ENCODE peak calls at places on chromosomes 7 and 10, in six cellular contexts. One of them, this sample, is unnamed.

GRCh38 chr7:148982596-148983219 is 45.6 kb downstream of the PDIA4 start:
- ATAC-seq in upper lobe of left lung: no peak
- ATAC-seq in K562: no peak
- ATAC-seq in HCT116: no peak
- ATAC-seq in GM12878: no peak
- ATAC-seq in HepG2: peak; percentile 20
- ATAC-seq in this sample: no peak

GRCh38 chr10:30353851-30354250 is 4.8 kb upstream of the MTPAP start:
- ATAC-seq in GM12878: no peak
- ATAC-seq in upper lobe of left lung: no peak
- ATAC-seq in HCT116: no peak
- ATAC-seq in K562: no peak
- ATAC-seq in HepG2: no peak
- ATAC-seq in this sample: no peak

GRCh38 chr7:128810997-128811396 is 19.2 kb upstream of the FLNC start:
- ATAC-seq in K562: no peak
- ATAC-seq in upper lobe of left lung: no peak
- ATAC-seq in HepG2: no peak
- ATAC-seq in HCT116: no peak
- ATAC-seq in GM12878: no peak
- ATAC-seq in this sample: no peak

GRCh38 chr7:7177044-7177517 is 5.3 kb upstream of the C1GALT1 start:
- ATAC-seq in K562: no peak
- ATAC-seq in upper lobe of left lung: no peak
- ATAC-seq in GM12878: no peak
- ATAC-seq in HCT116: peak; percentile 79
- ATAC-seq in HepG2: peak; percentile 92
- ATAC-seq in this sample: no peak

GRCh38 chr7:120865191-120865976 is 7.4 kb upstream of the TSPAN12 start:
- ATAC-seq in HCT116: no peak
- ATAC-seq in HepG2: no peak
- ATAC-seq in upper lobe of left lung: no peak
- ATAC-seq in K562: no peak
- ATAC-seq in GM12878: peak; percentile 18
- ATAC-seq in this sample: no peak

GRCh38 chr10:103824281-103824680 is 31.1 kb downstream of the SH3PXD2A start:
- ATAC-seq in HepG2: no peak
- ATAC-seq in HCT116: no peak
- ATAC-seq in K562: no peak
- ATAC-seq in GM12878: no peak
- ATAC-seq in upper lobe of left lung: no peak
- ATAC-seq in this sample: no peak

GRCh38 chr7:87231715-87232114 is 12.2 kb upstream of the TMEM243 start:
- ATAC-seq in HCT116: no peak
- ATAC-seq in K562: no peak
- ATAC-seq in upper lobe of left lung: no peak
- ATAC-seq in HepG2: no peak
- ATAC-seq in GM12878: no peak
- ATAC-seq in this sample: no peak

GRCh38 chr10:121792198-121792597 is 135.6 kb downstream of the ATE1 start:
- ATAC-seq in K562: peak; percentile 54
- ATAC-seq in HepG2: no peak
- ATAC-seq in HCT116: no peak
- ATAC-seq in GM12878: no peak
- ATAC-seq in upper lobe of left lung: no peak
- ATAC-seq in this sample: no peak

GRCh38 chr7:6640246-6640721 is 3.2 kb downstream of the ZNF316 start:
- ATAC-seq in upper lobe of left lung: peak; percentile 32
- ATAC-seq in GM12878: no peak
- ATAC-seq in HCT116: peak; percentile 38
- ATAC-seq in K562: peak; percentile 89
- ATAC-seq in HepG2: no peak
- ATAC-seq in this sample: peak; percentile 29

GRCh38 chr7:91243591-91244368 is 20.5 kb upstream of the FZD1 start:
- ATAC-seq in HepG2: no peak
- ATAC-seq in K562: no peak
- ATAC-seq in upper lobe of left lung: no peak
- ATAC-seq in GM12878: no peak
- ATAC-seq in HCT116: no peak
- ATAC-seq in this sample: no peak

GRCh38 chr10:69240455-69240854 is 20.3 kb downstream of the HKDC1 start:
- ATAC-seq in HepG2: no peak
- ATAC-seq in K562: no peak
- ATAC-seq in GM12878: no peak
- ATAC-seq in HCT116: no peak
- ATAC-seq in upper lobe of left lung: no peak
- ATAC-seq in this sample: no peak

GRCh38 chr10:119834188-119834587 is 38.5 kb downstream of the MCMBP start:
- ATAC-seq in upper lobe of left lung: no peak
- ATAC-seq in HCT116: no peak
- ATAC-seq in K562: peak; percentile 61
- ATAC-seq in GM12878: peak; percentile 67
- ATAC-seq in HepG2: no peak
- ATAC-seq in this sample: no peak

GRCh38 chr7:122847871-122848473 is 38.3 kb downstream of the CADPS2 start:
- ATAC-seq in upper lobe of left lung: no peak
- ATAC-seq in HepG2: no peak
- ATAC-seq in HCT116: no peak
- ATAC-seq in K562: no peak
- ATAC-seq in GM12878: no peak
- ATAC-seq in this sample: no peak

GRCh38 chr10:30985552-30985951 is 46.1 kb downstream of the ZNF438 start:
- ATAC-seq in GM12878: no peak
- ATAC-seq in HCT116: no peak
- ATAC-seq in HepG2: no peak
- ATAC-seq in K562: no peak
- ATAC-seq in upper lobe of left lung: no peak
- ATAC-seq in this sample: no peak

GRCh38 chr7:157904211-157904865 is 567.5 kb downstream of the DNAJB6 start:
- ATAC-seq in K562: no peak
- ATAC-seq in HCT116: no peak
- ATAC-seq in GM12878: no peak
- ATAC-seq in HepG2: no peak
- ATAC-seq in upper lobe of left lung: no peak
- ATAC-seq in this sample: no peak

GRCh38 chr7:157907091-157907490 is 570.3 kb downstream of the DNAJB6 start:
- ATAC-seq in HepG2: no peak
- ATAC-seq in HCT116: no peak
- ATAC-seq in K562: no peak
- ATAC-seq in GM12878: no peak
- ATAC-seq in upper lobe of left lung: no peak
- ATAC-seq in this sample: no peak

GRCh38 chr7:157904866-157905215 is 568.0 kb downstream of the DNAJB6 start:
- ATAC-seq in HepG2: no peak
- ATAC-seq in GM12878: no peak
- ATAC-seq in HCT116: no peak
- ATAC-seq in upper lobe of left lung: no peak
- ATAC-seq in K562: no peak
- ATAC-seq in this sample: no peak

GRCh38 chr7:157906583-157906982 is 569.8 kb downstream of the DNAJB6 start:
- ATAC-seq in upper lobe of left lung: no peak
- ATAC-seq in HepG2: peak; percentile 25
- ATAC-seq in GM12878: no peak
- ATAC-seq in K562: no peak
- ATAC-seq in HCT116: no peak
- ATAC-seq in this sample: no peak

DNA sequence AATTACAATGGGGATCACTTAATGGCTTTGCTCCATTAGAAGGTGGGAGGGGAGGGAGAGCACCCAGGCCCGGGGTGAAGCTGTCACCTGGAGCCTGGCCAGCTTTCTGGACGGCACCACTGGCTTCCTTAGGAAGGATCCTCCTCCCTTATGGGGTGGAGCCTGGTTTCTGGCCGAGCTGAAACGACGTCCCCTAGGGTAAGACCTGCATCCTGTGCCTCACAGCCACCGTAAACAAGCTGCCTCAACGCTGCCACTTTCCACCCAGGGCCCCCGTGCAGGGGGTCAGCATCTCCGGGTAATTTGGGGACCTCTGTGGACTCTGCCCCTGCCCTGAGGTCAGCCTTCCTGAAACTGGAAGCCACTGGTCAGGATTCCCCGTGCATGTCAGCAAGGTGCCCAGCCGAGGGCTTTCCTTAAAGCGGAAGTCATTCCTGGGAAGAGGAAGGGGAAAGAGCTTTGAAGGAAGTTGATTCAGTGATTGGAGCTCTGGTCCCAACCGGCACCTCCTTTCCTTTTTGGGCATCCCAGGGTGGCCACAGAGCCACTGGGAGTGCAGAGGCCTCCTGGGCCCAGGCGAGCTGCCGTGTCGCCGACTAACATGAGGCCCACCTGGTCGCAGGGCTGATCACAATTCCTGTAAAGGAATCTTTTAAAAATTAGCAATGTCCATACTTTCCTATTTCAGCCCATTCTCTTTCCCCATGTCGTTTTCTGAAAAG is 569.1 kb downstream of the DNAJB6 start:
- ATAC-seq in GM12878: no peak
- ATAC-seq in HepG2: peak; percentile 40
- ATAC-seq in upper lobe of left lung: peak; percentile 20
- ATAC-seq in K562: peak; percentile 63
- ATAC-seq in HCT116: peak; percentile 86
- ATAC-seq in this sample: peak; percentile 22
- TF ChIP-seq POLR2A in GM12878: no peak
- TF ChIP-seq POLR2A in HepG2: no peak
- TF ChIP-seq POLR2A in upper lobe of left lung: no peak
- TF ChIP-seq POLR2A in K562: no peak
- TF ChIP-seq POLR2A in HCT116: no peak
- TF ChIP-seq POLR2A in this sample: no peak

GRCh38 chr7:134451656-134452055 is 7.2 kb downstream of the AKR1B1 start:
- ATAC-seq in HCT116: no peak
- ATAC-seq in upper lobe of left lung: no peak
- ATAC-seq in K562: no peak
- ATAC-seq in GM12878: no peak
- ATAC-seq in HepG2: no peak
- ATAC-seq in this sample: no peak

GRCh38 chr7:134452419-134452827 is 6.5 kb downstream of the AKR1B1 start:
- ATAC-seq in K562: no peak
- ATAC-seq in HepG2: no peak
- ATAC-seq in GM12878: no peak
- ATAC-seq in HCT116: no peak
- ATAC-seq in upper lobe of left lung: no peak
- ATAC-seq in this sample: no peak

GRCh38 chr7:134448359-134449229 is 10.3 kb downstream of the AKR1B1 start:
- ATAC-seq in upper lobe of left lung: no peak
- ATAC-seq in HepG2: no peak
- ATAC-seq in K562: peak; percentile 83
- ATAC-seq in HCT116: peak; percentile 39
- ATAC-seq in GM12878: no peak
- ATAC-seq in this sample: no peak

GRCh38 chr7:134449596-134450194 is 9.2 kb downstream of the AKR1B1 start:
- ATAC-seq in upper lobe of left lung: no peak
- ATAC-seq in HepG2: no peak
- ATAC-seq in GM12878: no peak
- ATAC-seq in HCT116: no peak
- ATAC-seq in K562: no peak
- ATAC-seq in this sample: no peak

DNA sequence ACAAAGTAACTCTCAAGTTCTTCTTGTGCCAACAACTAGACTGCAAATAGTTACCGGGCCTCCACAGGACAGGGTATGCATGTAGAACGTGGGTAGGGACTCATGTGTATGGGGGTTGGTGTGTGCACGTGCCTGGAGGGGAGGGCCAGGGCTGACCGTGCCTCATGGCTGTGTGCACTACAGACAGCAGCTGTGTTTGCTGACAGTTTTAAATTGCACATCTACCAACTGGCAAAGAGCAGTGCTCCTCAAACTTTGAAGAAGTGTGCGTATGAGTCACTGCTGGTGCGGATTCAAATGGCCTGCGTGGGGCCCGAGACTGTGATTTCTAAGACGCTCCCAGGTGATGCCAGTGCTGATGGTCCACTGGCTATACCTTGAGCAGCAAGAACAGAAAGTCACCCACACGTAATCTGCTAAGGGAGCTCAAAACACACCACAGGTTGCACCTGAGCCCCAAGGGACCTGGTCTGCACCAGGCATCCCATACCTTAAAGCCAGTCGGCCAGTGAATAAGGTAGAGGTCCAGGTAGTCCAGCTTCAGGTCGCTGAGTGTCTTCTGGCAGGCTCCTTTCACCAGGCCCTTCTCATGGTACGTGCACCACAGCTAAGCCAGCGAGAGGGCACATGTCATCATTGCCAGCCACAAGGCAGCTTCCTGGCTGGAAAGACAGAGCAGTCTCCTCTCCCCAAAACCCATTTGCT is 8.5 kb downstream of the AKR1B1 start:
- ATAC-seq in HepG2: no peak
- ATAC-seq in HCT116: no peak
- ATAC-seq in GM12878: no peak
- ATAC-seq in upper lobe of left lung: no peak
- ATAC-seq in K562: no peak
- ATAC-seq in this sample: peak; percentile 46
- TF ChIP-seq POLR2AphosphoS5 in HepG2: no peak
- TF ChIP-seq POLR2AphosphoS5 in HCT116: no peak
- TF ChIP-seq POLR2AphosphoS5 in GM12878: no peak
- TF ChIP-seq POLR2AphosphoS5 in upper lobe of left lung: no peak
- TF ChIP-seq POLR2AphosphoS5 in K562: no peak
- TF ChIP-seq POLR2AphosphoS5 in this sample: no peak

GRCh38 chr10:21526952-21527633 is 1.6 kb upstream of the SKIDA1 start:
- ATAC-seq in GM12878: peak; percentile 61
- ATAC-seq in K562: peak; percentile 33
- ATAC-seq in upper lobe of left lung: peak; percentile 85
- ATAC-seq in HCT116: peak; percentile 37
- ATAC-seq in HepG2: peak; percentile 68
- ATAC-seq in this sample: peak; percentile 64

GRCh38 chr10:21529236-21529910 is 3.9 kb upstream of the SKIDA1 start:
- ATAC-seq in GM12878: no peak
- ATAC-seq in upper lobe of left lung: no peak
- ATAC-seq in HCT116: no peak
- ATAC-seq in K562: no peak
- ATAC-seq in HepG2: no peak
- ATAC-seq in this sample: no peak

GRCh38 chr10:21527634-21528451 is 2.4 kb upstream of the SKIDA1 start:
- ATAC-seq in HepG2: no peak
- ATAC-seq in upper lobe of left lung: no peak
- ATAC-seq in K562: no peak
- ATAC-seq in HCT116: no peak
- ATAC-seq in GM12878: no peak
- ATAC-seq in this sample: no peak

GRCh38 chr10:21530168-21530567 is 3.9 kb upstream of the MLLT10 start:
- ATAC-seq in HepG2: no peak
- ATAC-seq in HCT116: no peak
- ATAC-seq in K562: no peak
- ATAC-seq in upper lobe of left lung: no peak
- ATAC-seq in GM12878: no peak
- ATAC-seq in this sample: no peak

GRCh38 chr10:21528452-21529235 is 3.2 kb upstream of the SKIDA1 start:
- ATAC-seq in HepG2: no peak
- ATAC-seq in HCT116: no peak
- ATAC-seq in GM12878: no peak
- ATAC-seq in K562: no peak
- ATAC-seq in upper lobe of left lung: no peak
- ATAC-seq in this sample: no peak
- TF ChIP-seq POLR2A in HepG2: no peak
- TF ChIP-seq POLR2A in HCT116: no peak
- TF ChIP-seq POLR2A in GM12878: no peak
- TF ChIP-seq POLR2A in K562: no peak
- TF ChIP-seq POLR2A in upper lobe of left lung: no peak
- TF ChIP-seq POLR2A in this sample: no peak

DNA sequence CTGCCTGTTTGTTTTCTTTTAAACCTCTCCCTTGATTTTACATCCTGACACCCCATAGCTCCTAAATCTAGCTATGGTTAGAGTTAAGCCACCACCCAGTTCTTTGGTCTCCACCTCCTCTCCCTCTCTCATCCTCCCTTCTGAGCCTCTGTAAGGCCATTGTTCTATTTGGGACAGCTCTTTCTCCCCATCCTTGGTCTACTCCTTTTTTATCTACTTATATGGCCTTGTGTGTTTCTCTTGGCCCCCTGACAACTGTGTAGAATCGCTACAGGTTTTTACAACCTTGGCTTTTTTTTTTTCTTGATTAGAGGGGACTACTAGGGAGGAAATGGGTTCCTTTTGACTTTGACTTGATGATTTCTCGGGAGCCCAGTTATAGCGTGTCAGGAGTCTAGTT is 3.4 kb upstream of the ITIH5 start:
- ATAC-seq in K562: no peak
- ATAC-seq in HepG2: no peak
- ATAC-seq in GM12878: no peak
- ATAC-seq in HCT116: no peak
- ATAC-seq in upper lobe of left lung: no peak
- ATAC-seq in this sample: no peak
- TF ChIP-seq POLR2AphosphoS5 in K562: no peak
- TF ChIP-seq POLR2AphosphoS5 in HepG2: no peak
- TF ChIP-seq POLR2AphosphoS5 in GM12878: no peak
- TF ChIP-seq POLR2AphosphoS5 in HCT116: no peak
- TF ChIP-seq POLR2AphosphoS5 in upper lobe of left lung: no peak
- TF ChIP-seq POLR2AphosphoS5 in this sample: no peak